ENCODE peak calls at places on chromosomes 2 and 18, in four cellular contexts. One of them, this sample, is unnamed.

GRCh38 chr2:9168851-9169250 is 37.8 kb upstream of the ASAP2 start:
- DNase-seq in cardiac fibroblast: no peak
- DNase-seq in nephron progenitor cell: no peak
- DNase-seq in heart left ventricle: no peak
- DNase-seq in this sample: no peak

GRCh38 chr2:88329815-88330603 is 122.5 kb downstream of the FOXI3 start:
- DNase-seq in nephron progenitor cell: peak
- DNase-seq in cardiac fibroblast: no peak
- DNase-seq in heart left ventricle: no peak
- DNase-seq in this sample: no peak

GRCh38 chr18:12008181-12008767 is 27.0 kb downstream of the IMPA2 start:
- DNase-seq in heart left ventricle: no peak
- DNase-seq in cardiac fibroblast: no peak
- DNase-seq in nephron progenitor cell: no peak
- DNase-seq in this sample: no peak

GRCh38 chr2:26977012-26977411 is 6.6 kb downstream of the MAPRE3 start:
- DNase-seq in nephron progenitor cell: no peak
- DNase-seq in cardiac fibroblast: no peak
- DNase-seq in heart left ventricle: no peak
- DNase-seq in this sample: no peak

GRCh38 chr18:7336616-7337015 is 105.7 kb downstream of the LRRC30 start:
- DNase-seq in nephron progenitor cell: no peak
- DNase-seq in heart left ventricle: no peak
- DNase-seq in cardiac fibroblast: no peak
- DNase-seq in this sample: no peak

GRCh38 chr2:1662606-1663180 is 81.6 kb downstream of the PXDN start:
- DNase-seq in heart left ventricle: no peak
- DNase-seq in cardiac fibroblast: no peak
- DNase-seq in nephron progenitor cell: no peak
- DNase-seq in this sample: no peak

GRCh38 chr2:71787476-71788185 is 334.3 kb downstream of the DYSF start:
- DNase-seq in nephron progenitor cell: no peak
- DNase-seq in heart left ventricle: peak
- DNase-seq in cardiac fibroblast: no peak
- DNase-seq in this sample: no peak

GRCh38 chr2:85246348-85246747 is 81.4 kb downstream of the TGOLN2 start:
- DNase-seq in cardiac fibroblast: no peak
- DNase-seq in nephron progenitor cell: no peak
- DNase-seq in heart left ventricle: no peak
- DNase-seq in this sample: no peak

GRCh38 chr2:75787532-75788132 is 76.9 kb upstream of the GCFC2 start:
- DNase-seq in cardiac fibroblast: peak
- DNase-seq in nephron progenitor cell: no peak
- DNase-seq in heart left ventricle: no peak
- DNase-seq in this sample: no peak

GRCh38 chr2:162524192-162524591 is 180.3 kb downstream of the GCA start:
- DNase-seq in cardiac fibroblast: no peak
- DNase-seq in nephron progenitor cell: peak
- DNase-seq in heart left ventricle: no peak
- DNase-seq in this sample: no peak

GRCh38 chr2:60516383-60516811 is 37.1 kb downstream of the BCL11A start:
- DNase-seq in nephron progenitor cell: no peak
- DNase-seq in heart left ventricle: no peak
- DNase-seq in cardiac fibroblast: peak
- DNase-seq in this sample: no peak

GRCh38 chr2:43075054-43075593 is 151.3 kb downstream of the ZFP36L2 start:
- DNase-seq in heart left ventricle: peak
- DNase-seq in cardiac fibroblast: peak
- DNase-seq in nephron progenitor cell: no peak
- DNase-seq in this sample: peak

GRCh38 chr2:153828335-153828734 is 43.4 kb upstream of the GALNT13 start:
- DNase-seq in nephron progenitor cell: no peak
- DNase-seq in cardiac fibroblast: no peak
- DNase-seq in heart left ventricle: no peak
- DNase-seq in this sample: no peak

GRCh38 chr2:8669157-8669852 is 12.6 kb upstream of the ID2 start:
- DNase-seq in heart left ventricle: peak
- DNase-seq in nephron progenitor cell: no peak
- DNase-seq in cardiac fibroblast: peak
- DNase-seq in this sample: no peak

GRCh38 chr2:152405206-152406118 is 70.5 kb downstream of the FMNL2 start:
- DNase-seq in heart left ventricle: no peak
- DNase-seq in nephron progenitor cell: no peak
- DNase-seq in cardiac fibroblast: no peak
- DNase-seq in this sample: no peak

GRCh38 chr2:218436992-218437391 is 18.1 kb downstream of the VIL1 start:
- DNase-seq in heart left ventricle: no peak
- DNase-seq in nephron progenitor cell: no peak
- DNase-seq in cardiac fibroblast: no peak
- DNase-seq in this sample: no peak

GRCh38 chr2:197499594-197500502 is at the start of the genes HSPD1 and HSPE1:
- DNase-seq in nephron progenitor cell: peak
- DNase-seq in cardiac fibroblast: peak
- DNase-seq in heart left ventricle: peak
- DNase-seq in this sample: peak

GRCh38 chr2:144467479-144468210 is 52.3 kb downstream of the ZEB2 start:
- DNase-seq in nephron progenitor cell: no peak
- DNase-seq in heart left ventricle: no peak
- DNase-seq in cardiac fibroblast: no peak
- DNase-seq in this sample: no peak

GRCh38 chr18:6785411-6785810 is 55.9 kb downstream of the ARHGAP28 start:
- DNase-seq in heart left ventricle: no peak
- DNase-seq in nephron progenitor cell: no peak
- DNase-seq in cardiac fibroblast: no peak
- DNase-seq in this sample: no peak

GRCh38 chr2:20418519-20418918 is 28.4 kb upstream of the RHOB start:
- DNase-seq in heart left ventricle: no peak
- DNase-seq in cardiac fibroblast: no peak
- DNase-seq in nephron progenitor cell: no peak
- DNase-seq in this sample: no peak

GRCh38 chr2:238247002-238247822 is 7.4 kb upstream of the HES6 start:
- DNase-seq in heart left ventricle: no peak
- DNase-seq in nephron progenitor cell: no peak
- DNase-seq in cardiac fibroblast: no peak
- DNase-seq in this sample: peak

GRCh38 chr18:71168576-71169145 is 879.8 kb downstream of the SOCS6 start:
- DNase-seq in cardiac fibroblast: peak
- DNase-seq in nephron progenitor cell: no peak
- DNase-seq in heart left ventricle: no peak
- DNase-seq in this sample: no peak

GRCh38 chr2:182088681-182089333 is 103.2 kb downstream of the PPP1R1C start:
- DNase-seq in cardiac fibroblast: no peak
- DNase-seq in nephron progenitor cell: no peak
- DNase-seq in heart left ventricle: no peak
- DNase-seq in this sample: no peak

GRCh38 chr2:234420406-234420805 is 76.5 kb downstream of the ARL4C start:
- DNase-seq in cardiac fibroblast: no peak
- DNase-seq in heart left ventricle: no peak
- DNase-seq in nephron progenitor cell: peak
- DNase-seq in this sample: no peak

GRCh38 chr2:120374821-120375220 is 28.9 kb downstream of the INHBB start:
- DNase-seq in nephron progenitor cell: no peak
- DNase-seq in cardiac fibroblast: no peak
- DNase-seq in heart left ventricle: no peak
- DNase-seq in this sample: no peak